ENCODE peak calls at places on chromosomes 4 and X, in seven cellular contexts. H is activated CD4-positive, alpha-beta T cell treated with anti-CD3 and anti-CD28 coated beads, Interleukin-2, amount 10 ng/mL, durations not matched to agents 7 days and 5 days; Z is OCI-LY7; G is NCI-H345; A is A549; R is activated CD8-positive, alpha-beta memory T cell treated with anti-CD3 and anti-CD28 coated beads for 4 hours; P is left ventricle myocardium inferior. W is an unnamed sample.

GRCh38 chrX:17192111-17192510 is 182.9 kb upstream of the NHS start:
- DNase-seq in H (no peak), Z (no peak), G (no peak), A (no peak), R (no peak), P (no peak), W (no peak)

GRCh38 chrX:96837808-96838207 is 45.9 kb upstream of the RPA4 start:
- DNase-seq in H (no peak), Z (no peak), G (no peak), A (no peak), R (no peak), P (no peak), W (no peak)

GRCh38 chr4:80206111-80206510 is 8.8 kb downstream of the PRDM8 start:
- DNase-seq in H (no peak), Z (no peak), G (no peak), A (no peak), R (no peak), P (no peak), W (no peak)

GRCh38 chrX:78455901-78456300 is 128.5 kb upstream of the CYSLTR1 start:
- DNase-seq in H (no peak), Z (no peak), G (no peak), A (no peak), R (no peak), P (no peak), W (no peak)

GRCh38 chr4:137961051-137961438 is 281.1 kb downstream of the SLC7A11 start:
- DNase-seq in H (no peak), Z (no peak), G (no peak), A (no peak), R (no peak), P (no peak), W (no peak)

GRCh38 chr4:156957558-156957957 is 14.0 kb downstream of the PDGFC start:
- DNase-seq in H (no peak), Z (no peak), G (no peak), A (no peak), R (no peak), P (no peak), W (no peak)

GRCh38 chr4:37607018-37607417 is 79.2 kb downstream of the RELL1 start:
- DNase-seq in H (no peak), Z (no peak), G (no peak), A (no peak), R (no peak), P (no peak), W (no peak)

GRCh38 chr4:166252487-166253402 is 379.7 kb downstream of the TLL1 start:
- DNase-seq in H (no peak), Z (peak), G (peak), A (no peak), R (no peak), P (no peak), W (no peak)

GRCh38 chr4:77367638-77368037 is 210.6 kb downstream of the CCNG2 start:
- DNase-seq in H (no peak), Z (peak), G (no peak), A (no peak), R (no peak), P (no peak), W (no peak)

GRCh38 chr4:11765849-11766453 is 337.3 kb upstream of the HS3ST1 start:
- DNase-seq in H (peak), Z (peak), G (no peak), A (peak), R (no peak), P (no peak), W (no peak)

W was measured in activated T-helper 9 cell treated with anti-CD3 and anti-CD28 coated beads, Interleukin-2, amount 50 U/mL, for 16 hours.